ENCODE peak calls at places on chromosomes 1 and 21, in eight cellular contexts. L, F, N, Z, G, C, X and D are unnamed samples.

GRCh38 chr1:150267896-150268295 is 920 bp downstream of the APH1A start:
- DNase-seq in L (no peak), F (no peak), N (no peak), Z (no peak), G (no peak), C (no peak), X (no peak), D (no peak)

GRCh38 chr1:57736940-57737339 is 313.1 kb upstream of the DAB1 start:
- DNase-seq in L (no peak), F (no peak), N (no peak), Z (no peak), G (no peak), C (no peak), X (no peak), D (no peak)

GRCh38 chr1:221204055-221204833 is 325.0 kb downstream of the HLX start:
- DNase-seq in L (no peak), F (no peak), N (no peak), Z (no peak), G (no peak), C (no peak), X (no peak), D (no peak)

GRCh38 chr1:21896652-21897532 is 40.2 kb downstream of the HSPG2 start:
- DNase-seq in L (peak; percentile 87), F (no peak), N (no peak), Z (peak; percentile 91), G (peak; percentile 92), C (no peak), X (no peak), D (peak; percentile 66)

GRCh38 chr1:17540255-17541001 is 930 bp downstream of the ARHGEF10L start:
- DNase-seq in L (peak; percentile 72), F (no peak), N (no peak), Z (no peak), G (peak; percentile 68), C (no peak), X (no peak), D (peak; percentile 75)

GRCh38 chr1:22780696-22781095 is 70.1 kb downstream of the EPHB2 start:
- DNase-seq in L (no peak), F (no peak), N (no peak), Z (peak; percentile 56), G (no peak), C (no peak), X (peak; percentile 2), D (no peak)

GRCh38 chr1:231690072-231690471 is 63.5 kb downstream of the DISC1 start:
- DNase-seq in L (no peak), F (no peak), N (no peak), Z (peak; percentile 23), G (no peak), C (no peak), X (no peak), D (no peak)

GRCh38 chr1:156808186-156809030 is 8.2 kb downstream of the SH2D2A start:
- DNase-seq in L (no peak), F (no peak), N (peak; percentile 25), Z (no peak), G (peak; percentile 19), C (no peak), X (no peak), D (no peak)

GRCh38 chr1:180194546-180195207 is 35.4 kb upstream of the LHX4 start:
- DNase-seq in L (no peak), F (no peak), N (no peak), Z (no peak), G (no peak), C (no peak), X (no peak), D (no peak)

GRCh38 chr1:45622891-45623394 is 911 bp downstream of the CCDC17 start:
- DNase-seq in L (no peak), F (no peak), N (no peak), Z (no peak), G (no peak), C (no peak), X (no peak), D (no peak)

GRCh38 chr1:8871539-8871935 is 6.9 kb downstream of the ENO1 start:
- DNase-seq in L (no peak), F (no peak), N (no peak), Z (no peak), G (no peak), C (no peak), X (no peak), D (no peak)
- TF ChIP-seq CTCF in L (no peak), F (no peak), N (peak; percentile 20), Z (peak; percentile 23), G (no peak), C (no peak), X (peak; percentile 63), D (peak; percentile 51)

DNA sequence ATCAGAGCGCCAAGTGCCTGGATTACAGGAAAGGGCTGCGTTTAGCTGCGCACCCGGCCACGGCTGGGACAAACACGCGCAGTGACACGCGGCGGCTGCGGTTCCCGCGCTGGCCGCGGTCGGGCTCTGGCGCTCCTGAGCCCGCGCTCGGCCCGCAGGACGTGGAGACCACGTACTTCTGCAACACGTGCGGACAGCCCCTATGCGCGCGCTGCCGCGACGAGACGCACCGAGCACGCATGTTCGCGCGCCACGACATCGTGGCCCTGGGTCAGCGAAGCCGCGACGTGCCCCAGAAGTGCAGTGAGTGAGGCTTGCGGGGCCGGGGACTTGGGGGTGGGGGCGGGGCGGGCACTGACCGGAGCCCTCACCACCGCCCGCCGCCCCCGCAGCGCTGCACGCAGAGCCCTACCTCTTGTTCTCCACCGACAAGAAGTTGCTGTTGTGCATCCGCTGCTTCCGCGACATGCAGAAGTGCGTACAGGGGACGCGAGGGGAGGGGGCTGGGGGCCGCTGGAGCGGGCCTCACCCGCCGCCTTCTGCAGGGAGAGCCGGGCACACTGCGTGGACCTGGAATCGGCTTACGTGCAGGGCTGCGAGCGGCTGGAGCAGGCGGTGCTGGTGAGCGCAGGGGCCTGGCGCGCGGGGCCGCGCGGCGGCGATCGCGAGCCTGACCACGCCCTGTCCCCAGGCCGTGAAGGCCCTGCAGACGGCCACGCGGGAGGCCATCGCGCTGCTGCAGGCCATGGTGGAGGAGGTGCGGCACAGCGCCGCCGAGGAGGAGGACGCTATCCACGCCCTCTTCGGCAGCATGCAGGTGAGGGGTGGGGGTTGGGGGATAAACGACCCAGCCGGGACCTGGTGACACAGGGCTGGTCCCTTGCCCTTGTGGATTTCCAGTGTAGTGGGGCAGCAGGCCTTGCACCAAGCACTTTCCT is 3.1 kb downstream of the RNF207 start:
- DNase-seq in L (peak; percentile 56), F (no peak), N (no peak), Z (peak; percentile 57), G (peak; percentile 60), C (no peak), X (no peak), D (peak; percentile 78)
- TF ChIP-seq CTCF in L (peak; percentile 54), F (peak; percentile 16), N (peak; percentile 37), Z (peak; percentile 44), G (peak; percentile 35), C (no peak), X (no peak), D (peak; percentile 70)

GRCh38 chr1:185207178-185207577 is 50.2 kb downstream of the SWT1 start:
- DNase-seq in L (no peak), F (no peak), N (no peak), Z (no peak), G (no peak), C (no peak), X (no peak), D (no peak)
- TF ChIP-seq CTCF in L (no peak), F (no peak), N (no peak), Z (no peak), G (no peak), C (no peak), X (peak; percentile 14), D (no peak)

DNA sequence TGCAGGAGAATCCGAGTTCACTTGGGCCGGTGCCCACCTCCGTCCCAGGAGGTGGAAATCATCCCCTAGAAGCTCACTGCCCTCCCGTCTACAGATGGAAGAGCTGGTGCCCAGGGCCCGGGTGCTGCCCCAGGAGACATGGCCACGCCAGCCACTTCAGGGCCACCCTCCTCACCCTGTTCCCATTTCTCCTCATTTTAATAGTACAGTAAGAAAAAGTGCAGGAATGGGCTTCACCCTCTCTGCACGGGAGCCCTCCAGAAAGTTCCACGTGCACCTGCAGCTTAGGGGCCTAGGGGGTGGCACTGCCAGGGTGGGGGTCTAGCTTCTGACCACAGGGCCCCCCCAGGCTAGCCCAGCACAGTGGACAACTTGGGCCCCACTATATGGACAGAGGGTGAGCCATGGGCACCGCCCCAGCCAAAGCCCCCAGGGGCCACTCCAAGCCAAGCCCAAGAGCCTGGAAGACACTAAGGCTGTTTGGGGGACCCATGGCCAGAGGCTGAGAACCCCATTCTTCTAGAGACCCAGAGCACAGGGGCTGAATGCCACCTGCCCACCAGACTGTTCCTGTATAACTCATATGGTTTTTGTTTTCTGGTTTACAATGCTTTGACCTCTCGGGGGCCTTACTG is 3.4 kb upstream of the FTCD start:
- DNase-seq in L (no peak), F (no peak), N (peak; percentile 16), Z (no peak), G (no peak), C (no peak), X (no peak), D (no peak)
- TF ChIP-seq CTCF in L (no peak), F (no peak), N (no peak), Z (no peak), G (no peak), C (no peak), X (no peak), D (no peak)

DNA sequence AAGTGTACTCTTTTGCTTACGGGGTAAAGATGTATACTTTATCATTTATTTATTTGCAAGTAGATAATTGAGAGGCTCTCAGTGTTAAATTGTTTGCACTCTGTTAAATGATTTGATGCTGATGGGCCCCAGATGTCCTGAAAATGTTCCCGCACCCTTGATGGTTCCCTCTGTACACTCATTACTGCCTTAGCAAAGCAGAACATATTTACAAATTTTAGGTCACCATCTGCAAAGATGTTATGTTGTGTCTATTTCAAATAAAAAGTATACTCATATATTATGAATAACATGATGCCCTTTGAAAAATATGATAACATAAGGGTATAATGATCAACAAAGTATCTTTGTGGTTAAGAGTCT is 240.4 kb upstream of the SNX7 start:
- DNase-seq in L (no peak), F (no peak), N (no peak), Z (no peak), G (no peak), C (no peak), X (no peak), D (no peak)
- TF ChIP-seq CTCF in L (no peak), F (no peak), N (no peak), Z (no peak), G (no peak), C (no peak), X (no peak), D (no peak)

GRCh38 chr1:220119043-220119512 is 25.1 kb downstream of the IARS2 start:
- DNase-seq in L (no peak), F (no peak), N (no peak), Z (no peak), G (no peak), C (no peak), X (no peak), D (no peak)

GRCh38 chr1:220113136-220113695 is 19.3 kb downstream of the IARS2 start:
- DNase-seq in L (no peak), F (no peak), N (no peak), Z (peak; percentile 40), G (no peak), C (peak; percentile 17), X (peak; percentile 54), D (no peak)
- TF ChIP-seq CTCF in L (peak; percentile 35), F (peak; percentile 20), N (peak; percentile 69), Z (peak; percentile 56), G (peak; percentile 56), C (peak; percentile 76), X (peak; percentile 89), D (peak; percentile 74)